ENCODE peak calls at places on chromosomes 4 and X, in eight cellular contexts. K is kidney epithelial cell, I is pancreas, B is breast epithelium, X is NT2/D1, L is left ventricle myocardium inferior, F is right cardiac atrium, T is DND-41. E is an unnamed sample. For H3K27me3, the result is how much of the 10 kb centered on the place peaks cover.

GRCh38 chrX:7514871-7515599 is 327.9 kb upstream of the VCX start:
- DNase-seq in K (no peak), I (no peak), B (no peak), X (no peak), L (no peak), F (no peak), T (no peak), E (no peak)

GRCh38 chr4:157045507-157046127 is 30.3 kb upstream of the GLRB start:
- DNase-seq in K (peak), I (peak), B (no peak), X (no peak), L (no peak), F (no peak), T (no peak), E (peak)

GRCh38 chr4:3766207-3766790 is at the start of gene ADRA2C:
- DNase-seq in K (no peak), I (peak), B (no peak), X (no peak), L (no peak), F (peak), T (no peak), E (peak)

GRCh38 chrX:96683997-96684338 is 674 bp upstream of the DIAPH2 start:
- DNase-seq in K (no peak), I (no peak), B (no peak), X (no peak), L (no peak), F (no peak), T (no peak), E (no peak)

GRCh38 chr4:23149815-23150214 is 457.1 kb downstream of the GBA3 start:
- DNase-seq in K (no peak), I (no peak), B (no peak), X (no peak), L (no peak), F (no peak), T (no peak), E (no peak)

GRCh38 chrX:119729408-119730201 is 28.8 kb upstream of the SOWAHD start:
- DNase-seq in K (no peak), I (peak), B (peak), X (peak), L (peak), F (peak), T (peak), E (peak)

GRCh38 chr4:54173281-54173912 is 55.7 kb upstream of the PDGFRA start:
- DNase-seq in K (no peak), I (no peak), B (no peak), X (no peak), L (no peak), F (no peak), T (no peak), E (no peak)

GRCh38 chr4:100288811-100289529 is 98.7 kb upstream of the DDIT4L start:
- DNase-seq in K (no peak), I (no peak), B (no peak), X (no peak), L (no peak), F (no peak), T (no peak), E (no peak)

GRCh38 chr4:16897991-16898827 is at the start of gene LDB2:
- DNase-seq in K (no peak), I (peak), B (no peak), X (no peak), L (peak), F (peak), T (no peak), E (no peak)

GRCh38 chrX:97984641-97985040 is 1100.9 kb downstream of the RPA4 start:
- DNase-seq in K (no peak), I (no peak), B (no peak), X (peak), L (no peak), F (no peak), T (no peak), E (no peak)

GRCh38 chr4:1116837-1117236 is 3.5 kb upstream of the RNF212 start:
- DNase-seq in K (peak), I (no peak), B (no peak), X (no peak), L (no peak), F (no peak), T (no peak), E (no peak)

GRCh38 chr4:1112821-1113182 is 562 bp downstream of the RNF212 start:
- DNase-seq in K (no peak), I (no peak), B (no peak), X (no peak), L (no peak), F (no peak), T (no peak), E (no peak)

GRCh38 chr4:1113311-1114009 is at the start of gene RNF212:
- DNase-seq in K (no peak), I (peak), B (no peak), X (no peak), L (no peak), F (peak), T (no peak), E (no peak)

GRCh38 chr4:1112174-1112820 is 1.1 kb downstream of the RNF212 start:
- DNase-seq in K (no peak), I (peak), B (no peak), X (no peak), L (no peak), F (peak), T (no peak), E (no peak)

DNA sequence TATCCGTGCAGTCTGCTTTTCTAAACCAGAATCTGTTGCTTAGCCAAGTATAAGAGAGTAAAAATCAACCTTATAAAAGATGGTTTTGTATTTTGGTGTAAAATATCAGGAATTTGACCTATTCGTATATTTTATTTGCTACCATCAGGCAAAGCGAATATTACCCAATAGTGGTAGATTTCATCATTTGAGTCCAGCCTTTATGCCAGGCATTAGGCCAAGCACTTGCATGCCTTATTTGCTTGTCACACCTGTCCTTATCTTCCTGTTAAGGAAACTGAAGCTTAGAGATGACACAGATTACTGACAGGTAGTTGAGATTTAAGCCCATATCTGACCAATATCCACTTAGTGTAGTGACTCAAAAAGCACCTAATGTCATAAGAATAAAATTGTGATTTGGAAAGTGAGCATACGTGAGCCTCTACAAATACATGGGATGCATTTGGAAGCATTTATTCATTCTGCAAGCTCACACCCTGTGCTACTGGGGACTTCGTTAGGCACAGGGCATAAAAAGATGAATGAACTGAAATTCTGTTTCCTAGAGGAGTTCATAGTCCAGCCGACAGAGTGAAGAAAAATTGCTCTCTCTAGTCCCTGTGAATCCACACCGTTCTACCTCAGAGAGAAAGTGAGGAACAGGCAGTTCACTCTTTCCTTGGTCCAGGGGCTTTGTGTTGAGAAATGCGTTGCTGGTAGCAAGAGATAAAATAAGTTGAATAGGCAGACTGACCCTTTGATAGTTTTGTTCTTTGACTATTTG is 2.3 kb upstream of the RNF212 start:
- DNase-seq in K (no peak), I (no peak), B (no peak), X (no peak), L (no peak), F (no peak), T (no peak), E (no peak)
- H3K27me3 ChIP-seq in K (under half), I (under half), B (under half), X (under half), L (half or more), F (under half), T (under half), E (under half)

GRCh38 chr4:1504786-1505500 is 98.7 kb upstream of the NKX1-1 start:
- DNase-seq in K (no peak), I (no peak), B (peak), X (no peak), L (no peak), F (peak), T (no peak), E (no peak)
- H3K27me3 ChIP-seq in K (under half), I (under half), B (under half), X (under half), L (half or more), F (under half), T (under half), E (under half)

DNA sequence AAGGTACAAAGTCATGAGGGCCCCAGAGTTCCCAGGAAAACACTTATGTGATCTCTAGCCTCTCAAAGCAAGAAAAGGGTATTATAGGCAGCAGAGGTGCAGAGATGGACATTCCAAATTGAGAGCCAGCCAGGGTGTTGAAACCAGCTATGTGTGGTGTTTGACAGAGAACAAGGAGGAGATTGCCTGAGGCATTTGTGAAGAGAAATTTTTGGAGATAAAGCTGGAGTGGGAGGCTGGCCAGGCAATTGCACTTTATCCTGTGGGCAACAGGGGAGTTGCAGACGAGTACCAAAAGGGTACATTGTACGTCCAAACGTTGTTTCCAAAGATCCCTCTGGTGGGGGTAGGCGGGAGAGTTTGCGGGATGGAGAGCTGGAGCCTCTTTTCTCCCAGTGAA is 2.5 kb upstream of the GABRE start:
- DNase-seq in K (no peak), I (no peak), B (no peak), X (no peak), L (no peak), F (no peak), T (no peak), E (no peak)
- H3K27me3 ChIP-seq in K (under half), I (under half), B (under half), X (under half), L (under half), F (under half), T (under half), E (under half)

GRCh38 chr4:55575513-55575912 is 16.5 kb downstream of the PDCL2 start:
- DNase-seq in K (no peak), I (no peak), B (no peak), X (no peak), L (no peak), F (no peak), T (no peak), E (no peak)
- H3K27me3 ChIP-seq in K (under half), I (under half), B (under half), X (under half), L (under half), F (under half), T (under half), E (under half)

GRCh38 chr4:186602978-186603377 is 47.6 kb upstream of the MTNR1A start:
- DNase-seq in K (no peak), I (no peak), B (no peak), X (no peak), L (no peak), F (no peak), T (no peak), E (no peak)
- H3K27me3 ChIP-seq in K (under half), I (under half), B (under half), X (under half), L (under half), F (under half), T (under half), E (under half)

DNA sequence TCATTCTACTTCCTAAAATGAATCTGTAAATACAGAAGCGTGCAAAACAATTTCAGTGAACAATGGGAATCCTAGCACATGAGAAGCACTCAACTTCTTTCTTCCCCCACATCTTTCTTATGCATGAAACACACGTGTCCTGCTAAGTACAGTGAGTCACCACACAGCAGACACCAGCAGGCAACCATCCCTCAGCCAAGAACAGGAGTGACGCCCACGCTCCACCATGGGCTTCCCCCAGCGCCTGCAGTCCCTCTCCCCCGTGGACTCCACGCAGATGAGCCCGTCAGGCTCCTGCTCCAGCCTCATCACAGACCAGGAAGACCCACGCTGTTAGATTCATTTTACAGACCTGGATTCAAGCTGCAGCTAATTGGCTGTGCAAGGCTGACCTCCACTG is 16.8 kb downstream of the HMX1 start:
- DNase-seq in K (no peak), I (no peak), B (no peak), X (no peak), L (no peak), F (no peak), T (no peak), E (no peak)
- H3K27me3 ChIP-seq in K (under half), I (half or more), B (under half), X (half or more), L (half or more), F (under half), T (under half), E (under half)

GRCh38 chr4:94757192-94758140 is at the start of gene BMPR1B:
- DNase-seq in K (peak), I (peak), B (no peak), X (no peak), L (no peak), F (peak), T (peak), E (no peak)
- H3K27me3 ChIP-seq in K (under half), I (under half), B (under half), X (under half), L (half or more), F (under half), T (under half), E (under half)

E was measured in Caco-2.